ENCODE peak calls at places on chromosomes 13 and 19, in ten cellular contexts. H, G, D, R, V, S, I, U, B and X are unnamed samples.
A peak's percentile ranks its signal among the peaks of the same experiment; 100 is the strongest.

GRCh38 chr19:42206871-42207755 is 10.4 kb downstream of the DEDD2 start:
- DNase-seq in V (no peak), U (no peak), I (no peak), G (no peak), S (no peak), B (no peak), D (no peak), H (no peak), R (no peak), X (no peak)

GRCh38 chr19:30649934-30650614 is 277.9 kb downstream of the ZNF536 start:
- DNase-seq in G (peak; percentile 22), U (peak; percentile 61), S (peak; percentile 42), I (peak; percentile 69), H (no peak), D (peak; percentile 50), B (no peak), V (peak; percentile 54), R (peak; percentile 6), X (no peak)

GRCh38 chr19:31223805-31224534 is 125.3 kb downstream of the TSHZ3 start:
- DNase-seq in H (no peak), R (no peak), U (peak; percentile 83), B (no peak), I (no peak), S (peak; percentile 78), D (no peak), V (no peak), G (peak; percentile 85), X (no peak)

GRCh38 chr19:50331187-50332013 is 2.2 kb upstream of the KCNC3 start:
- DNase-seq in I (no peak), U (no peak), S (no peak), H (no peak), B (no peak), G (no peak), V (peak; percentile 64), R (no peak), D (no peak), X (no peak)

GRCh38 chr19:39405261-39405912 is 1.3 kb upstream of the ZFP36 start:
- DNase-seq in V (no peak), D (no peak), B (no peak), H (no peak), R (peak; percentile 36), U (no peak), G (no peak), I (no peak), S (no peak), X (no peak)

GRCh38 chr19:18493440-18494266 is 28.2 kb downstream of the ELL start:
- DNase-seq in B (no peak), V (no peak), I (no peak), D (no peak), U (no peak), S (no peak), H (no peak), G (no peak), R (no peak), X (no peak)

GRCh38 chr13:41334810-41335209 is 23.7 kb downstream of the NAA16 start:
- DNase-seq in H (no peak), B (no peak), D (no peak), I (no peak), R (no peak), V (no peak), S (no peak), G (no peak), U (no peak), X (no peak)

GRCh38 chr13:76596216-76596615 is 290.0 kb downstream of the KCTD12 start:
- DNase-seq in V (no peak), B (no peak), R (no peak), U (no peak), S (no peak), G (no peak), I (no peak), H (no peak), D (no peak), X (no peak)

GRCh38 chr19:35935911-35936737 is at the start of gene LRFN3:
- DNase-seq in V (peak; percentile 81), R (peak; percentile 39), H (peak; percentile 32), B (no peak), S (peak; percentile 16), U (peak; percentile 72), D (peak; percentile 82), G (peak; percentile 14), I (peak; percentile 83), X (peak; percentile 75)

GRCh38 chr19:45779231-45780145 is 2.8 kb downstream of the DMPK start:
- DNase-seq in R (peak; percentile 81), D (no peak), I (peak; percentile 99), G (no peak), H (peak; percentile 91), B (peak; percentile 77), U (peak; percentile 51), V (peak; percentile 98), S (no peak), X (peak; percentile 94)

GRCh38 chr13:67943116-67943515 is 713.0 kb upstream of the PCDH9 start:
- DNase-seq in G (no peak), S (no peak), H (no peak), D (no peak), V (no peak), U (no peak), B (no peak), R (no peak), I (no peak), X (no peak)

GRCh38 chr13:24740014-24740890 is 23.7 kb upstream of the RNF17 start:
- DNase-seq in U (no peak), D (no peak), V (no peak), I (no peak), B (no peak), G (no peak), S (no peak), R (no peak), H (no peak), X (no peak)

GRCh38 chr13:105436946-105437345 is 1098.5 kb downstream of the EFNB2 start:
- DNase-seq in U (peak; percentile 74), V (no peak), I (no peak), R (no peak), B (no peak), G (no peak), D (no peak), S (no peak), H (no peak), X (no peak)

GRCh38 chr13:104253063-104253680 is 1187.0 kb upstream of the SLC10A2 start:
- DNase-seq in D (no peak), V (no peak), R (no peak), B (no peak), U (peak; percentile 12), H (no peak), S (no peak), I (no peak), G (no peak), X (no peak)

GRCh38 chr13:32538234-32538620 is 368 bp downstream of the N4BP2L2 start:
- DNase-seq in S (peak; percentile 15), D (no peak), U (peak; percentile 51), R (no peak), V (peak; percentile 14), I (no peak), B (no peak), G (peak; percentile 3), H (peak; percentile 26), X (no peak)

GRCh38 chr19:5186293-5187050 is 154.1 kb downstream of the PTPRS start:
- DNase-seq in U (peak; percentile 49), R (no peak), H (no peak), I (no peak), S (peak; percentile 18), D (no peak), B (no peak), V (no peak), G (peak; percentile 75), X (no peak)

GRCh38 chr19:50258918-50259372 is 55.5 kb downstream of the MYH14 start:
- DNase-seq in R (no peak), S (no peak), B (peak; percentile 36), U (no peak), H (no peak), V (peak; percentile 84), D (no peak), I (peak; percentile 21), G (no peak), X (no peak)

GRCh38 chr19:18160441-18160791 is 7.5 kb downstream of the PIK3R2 start:
- DNase-seq in U (no peak), B (no peak), G (no peak), D (no peak), H (no peak), I (no peak), V (no peak), S (no peak), R (no peak), X (no peak)

GRCh38 chr13:98396071-98396710 is 180.7 kb downstream of the STK24 start:
- DNase-seq in B (no peak), D (no peak), S (no peak), R (no peak), G (no peak), H (no peak), I (no peak), U (no peak), V (no peak), X (no peak)

GRCh38 chr13:41356788-41357187 is 45.7 kb downstream of the NAA16 start:
- DNase-seq in G (no peak), D (no peak), I (no peak), V (no peak), S (no peak), U (no peak), H (no peak), R (peak; percentile 69), B (no peak), X (no peak)

GRCh38 chr13:35690546-35690945 is 214.1 kb upstream of the MAB21L1 start:
- DNase-seq in B (no peak), G (no peak), U (peak; percentile 39), D (no peak), R (no peak), H (no peak), S (no peak), V (no peak), I (no peak), X (no peak)

GRCh38 chr19:32873560-32873959 is 4.0 kb upstream of the SLC7A9 start:
- DNase-seq in G (no peak), I (no peak), B (no peak), V (no peak), U (no peak), S (no peak), H (peak; percentile 5), R (no peak), D (no peak), X (no peak)

GRCh38 chr19:17482877-17483604 is 12.7 kb downstream of the SLC27A1 start:
- DNase-seq in S (no peak), I (no peak), V (no peak), B (no peak), D (no peak), H (no peak), R (no peak), G (no peak), U (no peak), X (no peak)

GRCh38 chr19:35204799-35205732 is 23.5 kb downstream of the FAM187B start:
- DNase-seq in U (no peak), G (no peak), S (no peak), B (no peak), I (no peak), D (no peak), H (no peak), V (no peak), R (no peak), X (no peak)

GRCh38 chr13:30618186-30618937 is 642 bp downstream of the USPL1 start:
- DNase-seq in B (no peak), H (no peak), D (no peak), V (no peak), U (peak; percentile 17), I (peak; percentile 25), S (no peak), R (no peak), G (no peak), X (no peak)

GRCh38 chr19:36081894-36082293 is 27.2 kb downstream of the WDR62 start:
- DNase-seq in B (no peak), U (no peak), G (no peak), R (no peak), S (no peak), V (no peak), I (no peak), H (no peak), D (no peak), X (no peak)

GRCh38 chr13:111639196-111639705 is 318.8 kb downstream of the TEX29 start:
- DNase-seq in G (no peak), S (no peak), H (no peak), U (no peak), V (no peak), I (no peak), B (no peak), R (no peak), D (no peak), X (no peak)

GRCh38 chr19:50320051-50320450 is 9.1 kb downstream of the KCNC3 start:
- DNase-seq in V (no peak), R (no peak), U (no peak), G (no peak), B (no peak), D (no peak), S (no peak), H (no peak), I (no peak), X (no peak)